ENCODE peak calls at places on chromosomes 6 and 20, in eight cellular contexts. U is lower lobe of right lung, S is keratinocyte, W is PC-9, K is osteoblast, H is H9, E is body of pancreas, T is fibroblast of lung. J is an unnamed sample.

GRCh38 chr6:56986611-56987010 is 31.7 kb downstream of the BEND6 start:
- DNase-seq in U (no peak), S (no peak), W (no peak), K (peak; percentile 32), H (no peak), E (no peak), T (no peak), J (no peak)

GRCh38 chr6:63887011-63887751 is 251.6 kb downstream of the PHF3 start:
- DNase-seq in U (no peak), S (no peak), W (no peak), K (no peak), H (no peak), E (no peak), T (no peak), J (no peak)

GRCh38 chr6:139368661-139369060 is 5.8 kb downstream of the CITED2 start:
- DNase-seq in U (no peak), S (no peak), W (no peak), K (no peak), H (no peak), E (no peak), T (no peak), J (no peak)

GRCh38 chr6:137696765-137697164 is 170.3 kb upstream of the TNFAIP3 start:
- DNase-seq in U (no peak), S (no peak), W (no peak), K (no peak), H (no peak), E (no peak), T (no peak), J (no peak)

GRCh38 chr20:33164763-33165095 is 3.2 kb upstream of the BPIFA2 start:
- DNase-seq in U (no peak), S (no peak), W (no peak), K (no peak), H (no peak), E (no peak), T (no peak), J (no peak)

GRCh38 chr6:159939591-159940016 is 29.3 kb upstream of the IGF2R start:
- DNase-seq in U (no peak), S (no peak), W (no peak), K (no peak), H (no peak), E (peak; percentile 52), T (no peak), J (no peak)

GRCh38 chr6:52135217-52135616 is 47.8 kb upstream of the PKHD1 start:
- DNase-seq in U (no peak), S (no peak), W (no peak), K (no peak), H (no peak), E (no peak), T (no peak), J (no peak)

GRCh38 chr20:59985864-59986263 is 27.6 kb downstream of the CDH26 start:
- DNase-seq in U (no peak), S (no peak), W (no peak), K (no peak), H (no peak), E (no peak), T (no peak), J (no peak)

GRCh38 chr6:33061987-33062386 is 11.5 kb downstream of the HLA-DPA1 start:
- DNase-seq in U (no peak), S (no peak), W (no peak), K (no peak), H (no peak), E (no peak), T (peak; percentile 41), J (no peak)

GRCh38 chr20:36573798-36574277 is 441 bp downstream of the TGIF2 start:
- DNase-seq in U (peak; percentile 68), S (no peak), W (peak; percentile 12), K (peak; percentile 91), H (no peak), E (peak; percentile 23), T (no peak), J (no peak)

GRCh38 chr6:15143540-15143939 is 102.3 kb upstream of the JARID2 start:
- DNase-seq in U (no peak), S (no peak), W (no peak), K (no peak), H (no peak), E (no peak), T (no peak), J (no peak)

GRCh38 chr6:30508890-30509736 is 19.8 kb downstream of the HLA-E start:
- DNase-seq in U (no peak), S (no peak), W (no peak), K (no peak), H (no peak), E (no peak), T (no peak), J (no peak)

GRCh38 chr6:142933701-142934100 is 11.3 kb downstream of the HIVEP2 start:
- DNase-seq in U (no peak), S (no peak), W (no peak), K (no peak), H (no peak), E (no peak), T (no peak), J (no peak)

GRCh38 chr6:74891358-74891811 is 314.5 kb downstream of the COL12A1 start:
- DNase-seq in U (no peak), S (no peak), W (no peak), K (peak; percentile 45), H (no peak), E (no peak), T (peak; percentile 98), J (no peak)

GRCh38 chr6:154394571-154394970 is 38.0 kb upstream of the IPCEF1 start:
- DNase-seq in U (no peak), S (no peak), W (no peak), K (no peak), H (no peak), E (no peak), T (no peak), J (no peak)

GRCh38 chr20:4919047-4919704 is 82.1 kb downstream of the SLC23A2 start:
- DNase-seq in U (no peak), S (no peak), W (no peak), K (no peak), H (no peak), E (no peak), T (no peak), J (no peak)

GRCh38 chr6:7505196-7505699 is 36.2 kb upstream of the DSP start:
- DNase-seq in U (no peak), S (peak; percentile 99), W (peak; percentile 93), K (peak; percentile 81), H (peak; percentile 92), E (peak; percentile 57), T (peak; percentile 12), J (peak; percentile 100)

DNA sequence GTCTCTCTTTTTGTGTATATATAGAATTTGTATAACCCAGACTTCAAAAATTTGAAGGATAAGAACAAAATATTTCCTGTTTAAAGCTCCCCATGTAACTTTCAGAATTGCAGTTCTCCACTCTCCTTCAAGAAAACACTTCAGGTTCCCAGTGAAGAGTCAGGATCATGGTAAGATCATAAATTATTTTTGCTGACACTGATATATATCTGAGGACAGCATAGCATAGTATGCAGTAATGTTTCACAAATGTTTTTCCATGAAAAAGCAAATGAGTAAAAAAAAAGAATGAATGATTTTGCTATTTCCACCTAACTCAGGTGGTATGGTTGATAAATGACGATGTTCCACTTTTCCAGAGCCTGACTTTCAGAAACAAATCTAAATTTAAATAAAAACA is 545.6 kb upstream of the EPHA7 start:
- DNase-seq in U (no peak), S (no peak), W (no peak), K (no peak), H (no peak), E (no peak), T (no peak), J (no peak)
- H3K27ac ChIP-seq in U (no peak overlapping the region), S (no peak overlapping the region), W (no peak overlapping the region), K (no peak overlapping the region), H (no peak overlapping the region), E (no peak overlapping the region), T (no peak overlapping the region), J (no peak overlapping the region)

GRCh38 chr6:48486876-48487275 is 375.9 kb upstream of the PTCHD4 start:
- DNase-seq in U (no peak), S (no peak), W (no peak), K (no peak), H (no peak), E (no peak), T (no peak), J (no peak)

GRCh38 chr6:48490658-48491057 is 379.7 kb upstream of the PTCHD4 start:
- DNase-seq in U (no peak), S (no peak), W (no peak), K (no peak), H (no peak), E (no peak), T (peak; percentile 2), J (no peak)

GRCh38 chr6:48486373-48486772 is 375.4 kb upstream of the PTCHD4 start:
- DNase-seq in U (no peak), S (no peak), W (no peak), K (no peak), H (no peak), E (no peak), T (no peak), J (no peak)
- H3K27ac ChIP-seq in U (no peak overlapping the region), S (no peak overlapping the region), W (no peak overlapping the region), K (no peak overlapping the region), H (no peak overlapping the region), E (no peak overlapping the region), T (no peak overlapping the region), J (no peak overlapping the region)

DNA sequence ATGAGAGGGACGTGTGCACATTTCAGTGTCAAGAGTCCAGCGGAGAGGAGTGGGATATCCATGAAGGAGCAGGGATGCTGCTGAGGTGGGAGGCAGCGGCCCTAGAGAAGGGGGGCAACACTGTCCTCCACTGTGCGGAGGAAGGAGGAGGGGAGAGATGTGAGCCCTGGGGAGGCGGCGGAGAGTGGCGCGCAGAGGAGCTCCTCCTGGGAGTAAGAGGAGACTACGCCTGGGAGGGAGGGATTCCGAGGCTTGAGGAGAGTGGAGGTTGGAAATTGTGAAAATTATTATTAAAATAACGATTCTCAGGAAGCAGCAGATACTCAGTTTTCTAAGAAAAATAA is 142.7 kb downstream of the CEP57L1 start:
- DNase-seq in U (no peak), S (no peak), W (no peak), K (no peak), H (no peak), E (no peak), T (no peak), J (no peak)
- H3K27ac ChIP-seq in U (no peak overlapping the region), S (no peak overlapping the region), W (no peak overlapping the region), K (no peak overlapping the region), H (no peak overlapping the region), E (no peak overlapping the region), T (no peak overlapping the region), J (no peak overlapping the region)

GRCh38 chr6:145891126-145891525 is 73.0 kb downstream of the SHPRH start:
- DNase-seq in U (no peak), S (no peak), W (no peak), K (no peak), H (no peak), E (no peak), T (peak; percentile 81), J (no peak)

GRCh38 chr6:145890422-145890821 is 73.7 kb downstream of the SHPRH start:
- DNase-seq in U (no peak), S (no peak), W (no peak), K (no peak), H (no peak), E (no peak), T (no peak), J (no peak)

GRCh38 chr6:145891565-145891964 is 72.6 kb downstream of the SHPRH start:
- DNase-seq in U (no peak), S (no peak), W (no peak), K (no peak), H (no peak), E (no peak), T (peak; percentile 61), J (no peak)

GRCh38 chr6:145886228-145886956 is 71.8 kb upstream of the FBXO30 start:
- DNase-seq in U (no peak), S (no peak), W (no peak), K (peak; percentile 56), H (no peak), E (no peak), T (peak; percentile 28), J (no peak)

GRCh38 chr6:145887969-145888368 is 73.4 kb upstream of the FBXO30 start:
- DNase-seq in U (no peak), S (no peak), W (peak; percentile 10), K (no peak), H (no peak), E (no peak), T (peak; percentile 36), J (no peak)
- H3K27ac ChIP-seq in U (no peak overlapping the region), S (no peak overlapping the region), W (no peak overlapping the region), K (no peak overlapping the region), H (no peak overlapping the region), E (no peak overlapping the region), T (no peak overlapping the region), J (no peak overlapping the region)